ENCODE peak calls at places on chromosomes 11 and 22, in four cellular contexts. L is Karpas-422, W is keratinocyte, E is GM12878. F is an unnamed sample. For H3K79me2 and H3K36me3, the result is how much of the 10 kb centered on the place peaks cover.

GRCh38 chr11:94876645-94877445 is 96.5 kb downstream of the CWC15 start:
- DNase-seq in L (no peak), E (peak), W (no peak), F (peak)

GRCh38 chr11:44505591-44506054 is 59.8 kb upstream of the CD82 start:
- DNase-seq in L (no peak), E (no peak), W (no peak), F (no peak)

GRCh38 chr22:38153821-38154562 is 27.6 kb downstream of the PLA2G6 start:
- DNase-seq in E (no peak), L (peak), W (no peak), F (no peak)

GRCh38 chr11:110478410-110478809 is 48.7 kb downstream of the FDX1 start:
- DNase-seq in W (no peak), E (no peak), L (peak), F (no peak)

GRCh38 chr11:47850337-47850736 is 2.2 kb upstream of the NUP160 start:
- DNase-seq in W (no peak), L (peak), E (no peak), F (no peak)

GRCh38 chr22:24107668-24108067 is 73.6 kb upstream of the SUSD2 start:
- DNase-seq in E (no peak), L (no peak), W (no peak), F (no peak)

GRCh38 chr11:58561394-58562102 is 14.1 kb downstream of the LPXN start:
- DNase-seq in W (no peak), E (no peak), L (no peak), F (no peak)

GRCh38 chr11:35571703-35572102 is 46.3 kb upstream of the PAMR1 start:
- DNase-seq in W (no peak), L (no peak), E (no peak), F (no peak)

GRCh38 chr11:1877211-1878133 is 14.2 kb downstream of the PRR33 start:
- DNase-seq in W (no peak), E (no peak), L (no peak), F (no peak)

GRCh38 chr22:43750751-43751150 is 61.4 kb downstream of the EFCAB6 start:
- DNase-seq in L (no peak), E (peak), W (no peak), F (no peak)

GRCh38 chr22:40641269-40641668 is 4.8 kb upstream of the MRTFA start:
- DNase-seq in L (no peak), W (no peak), E (no peak), F (no peak)

GRCh38 chr11:94597896-94598295 is 30.7 kb downstream of the PIWIL4 start:
- DNase-seq in E (no peak), L (no peak), W (no peak), F (no peak)

GRCh38 chr11:67345949-67346819 is 7.2 kb downstream of the POLD4 start:
- DNase-seq in L (peak), W (no peak), E (peak), F (peak)

GRCh38 chr11:72222106-72222891 is 2.3 kb upstream of the INPPL1 start:
- DNase-seq in L (no peak), W (no peak), E (no peak), F (no peak)

GRCh38 chr11:117332843-117333242 is 5.2 kb downstream of the CEP164 start:
- DNase-seq in W (no peak), E (no peak), L (no peak), F (no peak)
- H3K79me2 ChIP-seq in W (under half), E (under half), L (under half), F (under half)

GRCh38 chr22:20881231-20881630 is 22.4 kb downstream of the SNAP29 start:
- DNase-seq in W (no peak), L (no peak), E (no peak), F (no peak)

GRCh38 chr22:20881869-20882815 is 23.3 kb downstream of the SNAP29 start:
- DNase-seq in W (no peak), E (no peak), L (no peak), F (no peak)

GRCh38 chr22:20873215-20873614 is 14.4 kb downstream of the SNAP29 start:
- DNase-seq in W (no peak), E (no peak), L (no peak), F (no peak)

GRCh38 chr22:20875296-20875695 is 16.5 kb downstream of the SNAP29 start:
- DNase-seq in W (no peak), E (no peak), L (no peak), F (no peak)

DNA sequence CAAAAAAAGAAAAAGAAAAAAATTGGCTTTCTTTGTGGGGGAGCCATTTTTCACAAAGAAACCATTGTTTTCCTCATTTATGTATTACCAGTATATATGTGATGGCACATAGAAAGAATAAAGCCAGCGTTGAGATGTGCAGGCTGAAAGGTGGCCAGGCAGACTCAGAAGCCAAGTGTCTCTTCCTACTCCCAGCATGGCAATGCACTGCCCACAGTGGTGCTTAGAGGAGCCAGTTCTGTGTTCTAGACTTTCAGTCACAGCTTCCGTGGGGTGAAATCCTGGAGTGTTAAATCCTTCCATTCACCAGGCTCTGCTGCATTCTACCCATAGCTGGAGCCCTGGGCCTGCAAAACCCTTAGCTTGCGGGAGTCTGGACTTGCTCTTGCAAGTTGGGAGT is 18.9 kb downstream of the SNAP29 start:
- DNase-seq in W (no peak), E (no peak), L (no peak), F (no peak)
- H3K36me3 ChIP-seq in W (under half), E (under half), L (under half), F (under half)

GRCh38 chr11:111860257-111860656 is 11.1 kb downstream of the ALG9 start:
- DNase-seq in W (no peak), L (no peak), E (no peak), F (no peak)
- H3K79me2 ChIP-seq in W (under half), L (under half), E (under half), F (under half)

GRCh38 chr22:50434849-50435700 is 39.8 kb downstream of the SBF1 start:
- DNase-seq in W (no peak), E (no peak), L (no peak), F (no peak)

GRCh38 chr22:50436134-50436830 is 38.6 kb downstream of the SBF1 start:
- DNase-seq in L (no peak), W (no peak), E (no peak), F (no peak)

GRCh38 chr22:50436841-50437341 is 37.9 kb downstream of the SBF1 start:
- DNase-seq in W (no peak), E (no peak), L (no peak), F (no peak)

GRCh38 chr22:50437511-50438304 is 37.1 kb downstream of the SBF1 start:
- DNase-seq in L (no peak), E (no peak), W (no peak), F (no peak)

DNA sequence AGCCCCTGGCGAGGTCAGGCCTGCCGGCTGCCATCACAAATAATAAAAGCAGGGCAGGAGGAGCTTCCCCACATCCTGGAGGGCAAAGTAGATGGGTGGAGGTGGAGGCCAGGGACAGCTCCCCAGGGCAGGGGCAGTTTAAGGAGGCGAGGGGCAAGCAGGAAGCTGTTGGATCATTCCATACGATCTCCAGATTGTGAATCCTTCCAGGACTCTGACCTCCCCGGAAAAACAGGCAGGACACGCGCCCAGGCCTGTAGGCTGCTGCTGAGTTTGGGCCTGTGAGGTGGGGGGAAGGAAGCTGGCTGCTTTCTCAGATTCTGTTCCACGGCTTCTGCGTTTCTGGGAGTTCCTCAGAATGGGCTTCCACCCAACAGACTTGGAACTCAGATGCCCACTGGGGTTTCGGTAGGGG is 39.1 kb downstream of the SBF1 start:
- DNase-seq in E (no peak), L (no peak), W (no peak), F (no peak)
- H3K36me3 ChIP-seq in E (under half), L (under half), W (under half), F (half or more)

F was measured in DND-41.